ENCODE peak calls at places on chromosomes 2 and 18, in six cellular contexts. O, T, V, U, C and W are unnamed samples.

GRCh38 chr2:233853353-233853752 is 982 bp downstream of the HJURP start:
- DNase-seq in O (no peak), T (no peak), V (no peak), U (no peak), C (peak), W (no peak)

GRCh38 chr2:24972315-24972958 is 682 bp upstream of the DNAJC27 start:
- DNase-seq in O (peak), T (peak), V (peak), U (peak), C (peak), W (no peak)

GRCh38 chr2:74632209-74632938 is 15.8 kb downstream of the M1AP start:
- DNase-seq in O (no peak), T (no peak), V (no peak), U (no peak), C (no peak), W (no peak)

GRCh38 chr2:33497177-33497787 is 20.8 kb downstream of the RASGRP3 start:
- DNase-seq in O (no peak), T (no peak), V (no peak), U (no peak), C (no peak), W (no peak)

GRCh38 chr18:67266246-67266570 is 250.3 kb downstream of the DSEL start:
- DNase-seq in O (no peak), T (no peak), V (no peak), U (no peak), C (no peak), W (no peak)

GRCh38 chr2:3575534-3576324 is 669 bp downstream of the RPS7 start:
- DNase-seq in O (no peak), T (no peak), V (no peak), U (peak), C (peak), W (no peak)

GRCh38 chr18:48680339-48680738 is 141.5 kb downstream of the CTIF start:
- DNase-seq in O (no peak), T (no peak), V (no peak), U (no peak), C (no peak), W (no peak)

GRCh38 chr2:176592230-176592629 is 323.0 kb downstream of the MTX2 start:
- DNase-seq in O (no peak), T (no peak), V (no peak), U (no peak), C (no peak), W (no peak)

GRCh38 chr2:22450831-22451230 is 934.1 kb upstream of the KLHL29 start:
- DNase-seq in O (no peak), T (no peak), V (no peak), U (no peak), C (no peak), W (no peak)

GRCh38 chr2:118477111-118477517 is 370.3 kb downstream of the EN1 start:
- DNase-seq in O (no peak), T (no peak), V (no peak), U (no peak), C (no peak), W (no peak)

GRCh38 chr2:43831438-43832294 is 7.0 kb downstream of the ABCG5 start:
- DNase-seq in O (no peak), T (no peak), V (no peak), U (no peak), C (no peak), W (no peak)

GRCh38 chr2:217953531-217953932 is 49.3 kb downstream of the TNS1 start:
- DNase-seq in O (no peak), T (peak), V (peak), U (peak), C (no peak), W (no peak)

GRCh38 chr2:239549711-239550265 is 149.0 kb upstream of the HDAC4 start:
- DNase-seq in O (no peak), T (no peak), V (no peak), U (no peak), C (no peak), W (no peak)

GRCh38 chr18:59238385-59238784 is 18.4 kb downstream of the GRP start:
- DNase-seq in O (no peak), T (no peak), V (no peak), U (no peak), C (no peak), W (no peak)

GRCh38 chr2:110955546-110955945 is 165.2 kb upstream of the BCL2L11 start:
- DNase-seq in O (no peak), T (no peak), V (no peak), U (no peak), C (no peak), W (no peak)
- TF ChIP-seq POLR2A in O (no peak), T (no peak), V (no peak), U (no peak), C (no peak), W (no peak)

GRCh38 chr2:27442282-27442980 is at the start of gene KRTCAP3:
- DNase-seq in O (peak), T (no peak), V (no peak), U (peak), C (no peak), W (no peak)
- TF ChIP-seq POLR2A in O (peak), T (no peak), V (peak), U (no peak), C (no peak), W (no peak)

GRCh38 chr2:230712443-230713330 is at the start of gene CAB39:
- DNase-seq in O (peak), T (peak), V (peak), U (peak), C (peak), W (peak)
- TF ChIP-seq POLR2A in O (peak), T (peak), V (peak), U (peak), C (peak), W (peak)

GRCh38 chr2:65130440-65131175 is 702 bp upstream of the RAB1A start:
- DNase-seq in O (no peak), T (no peak), V (no peak), U (no peak), C (no peak), W (no peak)
- TF ChIP-seq POLR2A in O (no peak), T (no peak), V (no peak), U (no peak), C (no peak), W (peak)

GRCh38 chr2:197495433-197496134 is 4.1 kb downstream of the HSPD1 start:
- DNase-seq in O (no peak), T (no peak), V (no peak), U (no peak), C (no peak), W (no peak)
- TF ChIP-seq POLR2A in O (no peak), T (no peak), V (no peak), U (no peak), C (no peak), W (no peak)

DNA sequence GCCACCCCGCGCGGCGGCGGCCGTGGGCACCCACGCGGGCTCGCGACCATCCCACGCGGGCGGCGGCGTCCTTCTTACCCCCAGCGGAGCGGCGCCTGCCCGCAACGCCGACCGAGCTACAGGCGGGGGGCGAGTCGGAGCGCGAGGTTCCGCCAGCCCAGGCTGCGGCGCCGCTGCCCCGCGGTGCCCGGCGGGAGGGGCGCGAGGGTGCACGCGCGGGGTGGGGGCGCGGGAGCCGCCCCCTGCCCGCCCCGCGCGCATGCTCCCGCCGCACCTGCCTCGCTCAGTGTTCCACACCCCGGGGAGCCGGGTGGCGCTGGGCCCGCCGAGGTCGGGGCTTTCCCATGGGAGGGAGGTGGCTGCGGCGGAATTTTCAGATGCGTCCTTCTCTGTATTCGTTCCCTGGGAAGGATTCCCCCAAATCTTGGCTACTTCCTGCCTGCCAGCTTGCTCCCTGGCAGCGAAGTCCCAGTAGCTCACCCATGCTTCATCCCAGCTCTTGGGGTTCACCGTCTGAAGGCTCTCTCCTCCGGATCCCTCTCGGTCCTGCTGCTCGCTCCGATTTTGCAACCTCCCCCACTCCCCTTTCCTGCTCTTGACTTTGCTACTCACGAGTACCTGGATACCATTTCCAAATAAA is at the start of gene L3MBTL4:
- DNase-seq in O (peak), T (peak), V (peak), U (peak), C (peak), W (peak)
- TF ChIP-seq POLR2A in O (no peak), T (no peak), V (peak), U (peak), C (no peak), W (no peak)